ENCODE peak calls at places on chromosomes 1 and 21, in seven cellular contexts. L, X, Y, J, Z, E and P are unnamed samples.

GRCh38 chr1:29520571-29521437 is 284.5 kb downstream of the PTPRU start:
- DNase-seq in L (no peak), X (no peak), Y (no peak), J (no peak), Z (no peak), E (no peak), P (no peak)

GRCh38 chr1:87131809-87132663 is 196.6 kb upstream of the LMO4 start:
- DNase-seq in L (peak), X (peak), Y (peak), J (peak), Z (peak), E (peak), P (peak)

GRCh38 chr1:201819346-201819745 is 9.6 kb upstream of the IPO9 start:
- DNase-seq in L (no peak), X (no peak), Y (no peak), J (no peak), Z (no peak), E (no peak), P (no peak)

GRCh38 chr1:204871405-204872037 is 859 bp downstream of the NFASC start:
- DNase-seq in L (no peak), X (no peak), Y (no peak), J (no peak), Z (no peak), E (no peak), P (no peak)

GRCh38 chr1:240649733-240650700 is 38.1 kb upstream of the GREM2 start:
- DNase-seq in L (no peak), X (no peak), Y (no peak), J (no peak), Z (no peak), E (no peak), P (no peak)

GRCh38 chr1:14282583-14283186 is 315.8 kb upstream of the KAZN start:
- DNase-seq in L (no peak), X (no peak), Y (peak), J (no peak), Z (no peak), E (no peak), P (no peak)

GRCh38 chr1:223244366-223245103 is 101.5 kb upstream of the TLR5 start:
- DNase-seq in L (no peak), X (no peak), Y (no peak), J (no peak), Z (no peak), E (no peak), P (no peak)

GRCh38 chr1:164466001-164466421 is 93.0 kb upstream of the PBX1 start:
- DNase-seq in L (no peak), X (no peak), Y (no peak), J (no peak), Z (no peak), E (no peak), P (no peak)

GRCh38 chr1:52532732-52533327 is 20.1 kb downstream of the TUT4 start:
- DNase-seq in L (no peak), X (no peak), Y (no peak), J (no peak), Z (no peak), E (no peak), P (no peak)

GRCh38 chr21:28325618-28326017 is 667.1 kb downstream of the LTN1 start:
- DNase-seq in L (no peak), X (no peak), Y (no peak), J (no peak), Z (no peak), E (no peak), P (no peak)

GRCh38 chr1:22123071-22123390 is 19.9 kb downstream of the WNT4 start:
- DNase-seq in L (no peak), X (no peak), Y (no peak), J (no peak), Z (no peak), E (no peak), P (peak)

GRCh38 chr1:85201340-85202091 is 700 bp upstream of the SYDE2 start:
- DNase-seq in L (peak), X (peak), Y (peak), J (peak), Z (peak), E (peak), P (peak)

GRCh38 chr1:23865543-23865930 is 2.6 kb downstream of the FUCA1 start:
- DNase-seq in L (peak), X (no peak), Y (peak), J (no peak), Z (no peak), E (no peak), P (no peak)

GRCh38 chr1:17265162-17265561 is 16.3 kb downstream of the PADI3 start:
- DNase-seq in L (no peak), X (no peak), Y (no peak), J (no peak), Z (no peak), E (no peak), P (no peak)

GRCh38 chr1:172443666-172444453 is at the start of gene PIGC:
- DNase-seq in L (peak), X (peak), Y (peak), J (peak), Z (peak), E (peak), P (peak)

GRCh38 chr1:185998391-185998790 is 264.2 kb downstream of the HMCN1 start:
- DNase-seq in L (no peak), X (peak), Y (peak), J (no peak), Z (no peak), E (no peak), P (no peak)

GRCh38 chr1:234067584-234067983 is 163.1 kb downstream of the SLC35F3 start:
- DNase-seq in L (no peak), X (no peak), Y (no peak), J (no peak), Z (no peak), E (no peak), P (no peak)

GRCh38 chr1:158177705-158178450 is 2.8 kb upstream of the CD1D start:
- DNase-seq in L (peak), X (peak), Y (peak), J (peak), Z (no peak), E (no peak), P (no peak)

GRCh38 chr1:6247651-6248050 is 3.7 kb downstream of the HES3 start:
- DNase-seq in L (no peak), X (no peak), Y (no peak), J (no peak), Z (no peak), E (no peak), P (no peak)

GRCh38 chr1:64920936-64921589 is 45.3 kb downstream of the JAK1 start:
- DNase-seq in L (no peak), X (no peak), Y (no peak), J (no peak), Z (no peak), E (no peak), P (no peak)

GRCh38 chr21:26801524-26801923 is 43.7 kb downstream of the ADAMTS1 start:
- DNase-seq in L (no peak), X (no peak), Y (no peak), J (no peak), Z (no peak), E (no peak), P (no peak)

GRCh38 chr1:237383825-237384612 is 342.0 kb downstream of the RYR2 start:
- DNase-seq in L (peak), X (no peak), Y (no peak), J (no peak), Z (no peak), E (no peak), P (no peak)

GRCh38 chr1:2224170-2224584 is 3.9 kb upstream of the SKI start:
- DNase-seq in L (no peak), X (no peak), Y (no peak), J (no peak), Z (no peak), E (no peak), P (no peak)

GRCh38 chr1:6612641-6613360 is 730 bp upstream of the PHF13 start:
- DNase-seq in L (peak), X (no peak), Y (peak), J (no peak), Z (no peak), E (peak), P (peak)

GRCh38 chr1:51214615-51215131 is 21.4 kb upstream of the RNF11 start:
- DNase-seq in L (no peak), X (no peak), Y (no peak), J (no peak), Z (no peak), E (no peak), P (peak)

GRCh38 chr1:193707271-193708015 is 521.0 kb upstream of the B3GALT2 start:
- DNase-seq in L (no peak), X (no peak), Y (peak), J (no peak), Z (no peak), E (no peak), P (no peak)